ENCODE peak calls at places on chromosome 2, in six cellular contexts. P is IMR-90, L is neuronal stem cell, G is mesendoderm, I is mesenchymal stem cell, A is trophoblast cell. X is an unnamed sample.
A peak's percentile ranks its signal among the peaks of the same experiment; 100 is the strongest.

GRCh38 chr2:210128961-210129360 is 42.2 kb downstream of the KANSL1L start:
- DNase-seq in A (no peak), G (no peak), P (no peak), L (no peak), I (no peak), X (no peak)

GRCh38 chr2:198203306-198203705 is 398.9 kb downstream of the PLCL1 start:
- DNase-seq in G (no peak), L (no peak), A (no peak), P (no peak), I (no peak), X (no peak)

GRCh38 chr2:238786792-238787490 is 60.9 kb upstream of the TWIST2 start:
- DNase-seq in L (no peak), A (no peak), G (no peak), I (no peak), P (no peak), X (no peak)

GRCh38 chr2:45280801-45281200 is 271.5 kb upstream of the SIX2 start:
- DNase-seq in I (no peak), A (no peak), G (no peak), L (no peak), P (no peak), X (no peak)

GRCh38 chr2:45117383-45117782 is 108.1 kb upstream of the SIX2 start:
- DNase-seq in P (no peak), I (no peak), A (no peak), L (no peak), G (peak; percentile 83), X (no peak)

GRCh38 chr2:160721089-160722040 is 227.8 kb upstream of the RBMS1 start:
- DNase-seq in G (no peak), I (no peak), P (no peak), L (no peak), A (peak; percentile 61), X (no peak)

GRCh38 chr2:23497063-23497462 is 112.1 kb downstream of the KLHL29 start:
- DNase-seq in I (no peak), P (peak; percentile 30), L (no peak), A (no peak), G (no peak), X (no peak)

GRCh38 chr2:160293401-160293911 is 93.4 kb upstream of the ITGB6 start:
- DNase-seq in A (peak; percentile 91), L (no peak), P (peak; percentile 94), I (peak; percentile 88), G (peak; percentile 18), X (no peak)

GRCh38 chr2:110871637-110872036 is 139.3 kb downstream of the ACOXL start:
- DNase-seq in P (no peak), I (no peak), G (no peak), L (no peak), A (no peak), X (no peak)

GRCh38 chr2:95050385-95051300 is 25.1 kb downstream of the MAL start:
- DNase-seq in G (no peak), I (no peak), L (no peak), A (no peak), P (no peak), X (no peak)

GRCh38 chr2:113178891-113179290 is 5.1 kb downstream of the PSD4 start:
- DNase-seq in P (no peak), A (no peak), L (no peak), G (no peak), I (no peak), X (no peak)

GRCh38 chr2:159506764-159507406 is 109.5 kb downstream of the BAZ2B start:
- DNase-seq in G (no peak), A (no peak), I (no peak), P (peak; percentile 54), L (no peak), X (no peak)

GRCh38 chr2:236705295-236706114 is 135.9 kb downstream of the ACKR3 start:
- DNase-seq in L (no peak), G (no peak), A (no peak), P (no peak), I (no peak), X (no peak)

GRCh38 chr2:85961053-85961452 is 72.3 kb upstream of the ST3GAL5 start:
- DNase-seq in L (no peak), G (no peak), A (no peak), I (no peak), P (no peak), X (no peak)

GRCh38 chr2:100109986-100110980 is 32.1 kb downstream of the AFF3 start:
- DNase-seq in G (no peak), A (no peak), L (no peak), I (no peak), P (no peak), X (no peak)

GRCh38 chr2:120308038-120308910 is 37.7 kb upstream of the INHBB start:
- DNase-seq in A (no peak), P (no peak), I (no peak), L (no peak), G (no peak), X (no peak)

GRCh38 chr2:160574472-160575140 is 81.0 kb upstream of the RBMS1 start:
- DNase-seq in I (peak; percentile 61), A (peak; percentile 33), P (peak; percentile 87), L (no peak), G (peak; percentile 17), X (no peak)

GRCh38 chr2:99507964-99508818 is 18.4 kb upstream of the REV1 start:
- DNase-seq in I (no peak), L (no peak), A (no peak), P (no peak), G (no peak), X (no peak)

GRCh38 chr2:233053928-233054774 is 6.0 kb upstream of the INPP5D start:
- DNase-seq in A (peak; percentile 46), G (peak; percentile 71), P (peak; percentile 23), L (peak; percentile 57), I (peak; percentile 37), X (peak; percentile 83)

GRCh38 chr2:215951558-215951957 is 61.8 kb downstream of the MREG start:
- DNase-seq in G (no peak), P (no peak), A (no peak), L (no peak), I (no peak), X (no peak)

GRCh38 chr2:232026941-232027340 is 65.4 kb downstream of the DIS3L2 start:
- DNase-seq in G (no peak), A (no peak), P (no peak), L (no peak), I (no peak), X (no peak)

GRCh38 chr2:102512161-102512560 is 39.1 kb downstream of the SLC9A4 start:
- DNase-seq in P (no peak), G (peak; percentile 16), L (no peak), I (no peak), A (no peak), X (no peak)

GRCh38 chr2:172894723-172895387 is 159.2 kb downstream of the RAPGEF4 start:
- DNase-seq in P (no peak), I (no peak), A (no peak), L (no peak), G (no peak), X (no peak)

GRCh38 chr2:151056870-151057269 is 204.8 kb downstream of the RBM43 start:
- DNase-seq in A (no peak), I (no peak), G (no peak), L (no peak), P (no peak), X (no peak)

GRCh38 chr2:22110244-22110651 is 986.5 kb downstream of the TDRD15 start:
- DNase-seq in P (no peak), I (peak; percentile 1), A (no peak), G (peak; percentile 48), L (no peak), X (no peak)

GRCh38 chr2:7083580-7084509 is 166.6 kb downstream of the RNF144A start:
- DNase-seq in L (no peak), P (peak; percentile 25), I (peak; percentile 42), G (peak; percentile 78), A (peak; percentile 30), X (peak; percentile 63)

GRCh38 chr2:82839046-82839445 is 1620.0 kb downstream of the SUCLG1 start:
- DNase-seq in L (no peak), A (no peak), G (no peak), P (no peak), I (peak; percentile 1), X (no peak)

GRCh38 chr2:205161156-205161555 is 521.1 kb upstream of the NRP2 start:
- DNase-seq in L (no peak), I (peak; percentile 84), P (peak; percentile 26), G (no peak), A (no peak), X (no peak)

GRCh38 chr2:28558918-28559317 is 63.1 kb downstream of the PLB1 start:
- DNase-seq in P (no peak), A (no peak), I (no peak), L (no peak), G (no peak), X (no peak)

GRCh38 chr2:223273995-223274394 is 222.0 kb downstream of the KCNE4 start:
- DNase-seq in G (no peak), A (no peak), P (no peak), I (no peak), L (no peak), X (no peak)

GRCh38 chr2:28349546-28350165 is 43.0 kb upstream of the FOSL2 start:
- DNase-seq in P (no peak), G (no peak), I (no peak), A (no peak), L (no peak), X (no peak)

DNA sequence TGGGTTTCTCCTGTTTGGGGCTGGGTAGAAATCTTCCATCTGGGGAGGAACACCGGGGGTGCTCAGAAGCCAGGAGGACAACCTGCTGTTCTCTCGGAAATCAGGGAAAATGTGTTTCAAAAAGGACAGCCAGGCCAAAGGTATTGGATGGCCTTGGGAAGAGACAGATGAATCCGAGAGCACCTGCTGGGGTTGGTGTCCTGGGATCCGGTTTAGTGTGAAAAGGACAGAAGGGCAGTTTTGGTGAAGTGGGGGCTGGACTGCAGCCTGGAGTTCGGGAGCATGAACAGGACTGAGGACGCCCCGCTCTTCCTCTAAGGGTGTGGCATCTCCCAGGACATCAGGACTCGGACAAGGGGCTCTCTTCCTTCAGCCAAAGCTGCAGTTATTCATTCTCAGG is 24.9 kb upstream of the SNTG2 start:
- DNase-seq in P (no peak), G (no peak), I (no peak), A (no peak), L (no peak), X (no peak)
- H2AK5ac ChIP-seq in P (no peak overlapping the region), G (no peak overlapping the region), I (no peak overlapping the region), A (no peak overlapping the region), L (no peak overlapping the region), X (no peak overlapping the region)

GRCh38 chr2:47904903-47905453 is 1.3 kb downstream of the FBXO11 start:
- DNase-seq in G (peak; percentile 53), A (no peak), P (no peak), L (peak; percentile 41), I (no peak), X (no peak)
- H2AK5ac ChIP-seq in G (no peak overlapping the region), A (peak overlapping the region; percentile 11), P (peak overlapping the region; percentile 27), L (peak overlapping the region; percentile 94), I (no peak overlapping the region), X (no peak overlapping the region)

DNA sequence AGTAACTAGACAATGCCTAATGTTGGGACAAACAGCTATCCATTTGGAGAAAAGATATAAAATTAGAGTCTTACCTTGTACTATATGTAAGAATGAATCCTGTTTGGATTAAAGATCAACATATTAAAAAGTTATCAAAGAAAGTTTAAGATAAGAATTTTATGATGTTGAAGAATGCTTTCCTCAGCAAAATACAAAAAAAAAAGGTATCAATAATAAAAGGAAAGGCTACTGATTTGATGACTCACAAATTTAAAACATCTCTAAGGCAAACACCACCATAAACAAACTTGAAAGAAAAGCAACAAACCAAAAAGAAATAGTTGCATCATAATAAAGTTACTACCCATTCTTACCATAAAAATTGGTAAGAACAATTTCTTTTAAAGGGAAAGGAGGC is 92.7 kb downstream of the C1D start:
- DNase-seq in P (no peak), L (no peak), I (no peak), G (no peak), A (no peak), X (no peak)
- H2AK5ac ChIP-seq in P (no peak overlapping the region), L (no peak overlapping the region), I (no peak overlapping the region), G (no peak overlapping the region), A (no peak overlapping the region), X (no peak overlapping the region)

GRCh38 chr2:62361964-62362363 is 144.0 kb downstream of the TMEM17 start:
- DNase-seq in A (no peak), I (no peak), P (no peak), G (no peak), L (no peak), X (no peak)
- H2AK5ac ChIP-seq in A (no peak overlapping the region), I (no peak overlapping the region), P (no peak overlapping the region), G (no peak overlapping the region), L (no peak overlapping the region), X (no peak overlapping the region)